ENCODE peak calls at places on chromosomes 7 and 10, in five cellular contexts. D, T, N, R and C are unnamed samples.

GRCh38 chr7:18834574-18835361 is 282.7 kb downstream of the TWIST1 start:
- DNase-seq in D (no peak), R (no peak), T (no peak), N (no peak), C (no peak)

GRCh38 chr7:95996886-95997285 is 224.5 kb downstream of the DYNC1I1 start:
- DNase-seq in N (no peak), T (no peak), R (no peak), D (no peak), C (no peak)

GRCh38 chr10:37314862-37315261 is 189.5 kb downstream of the ANKRD30A start:
- DNase-seq in N (no peak), R (no peak), D (no peak), T (peak; percentile 86), C (no peak)

GRCh38 chr7:155227788-155228458 is 69.8 kb upstream of the INSIG1 start:
- DNase-seq in D (peak; percentile 62), T (no peak), R (no peak), N (no peak), C (no peak)

GRCh38 chr7:30176463-30177090 is 41.8 kb downstream of the MTURN start:
- DNase-seq in R (no peak), N (no peak), T (no peak), D (no peak), C (no peak)

GRCh38 chr10:91247360-91248111 is 27.1 kb downstream of the PCGF5 start:
- DNase-seq in N (no peak), T (no peak), R (peak; percentile 57), D (peak; percentile 28), C (peak; percentile 5)

GRCh38 chr7:142476077-142476476 is 218.2 kb upstream of the PRSS58 start:
- DNase-seq in R (peak; percentile 35), N (no peak), T (no peak), D (no peak), C (no peak)

GRCh38 chr7:130940907-130941306 is 206.9 kb upstream of the KLF14 start:
- DNase-seq in D (no peak), R (no peak), N (no peak), T (peak; percentile 24), C (no peak)

GRCh38 chr10:5071411-5072198 is 22.6 kb upstream of the AKR1C3 start:
- DNase-seq in T (peak; percentile 11), R (peak; percentile 86), D (peak; percentile 33), N (no peak), C (peak; percentile 85)

GRCh38 chr7:98418271-98418635 is 17.4 kb upstream of the BAIAP2L1 start:
- DNase-seq in T (peak; percentile 31), R (peak; percentile 72), N (no peak), D (no peak), C (no peak)

GRCh38 chr7:129009437-129009836 is 45.5 kb downstream of the TNPO3 start:
- DNase-seq in T (no peak), N (no peak), R (no peak), D (no peak), C (no peak)

GRCh38 chr10:118980135-118980865 is 49.2 kb upstream of the NANOS1 start:
- DNase-seq in D (no peak), T (no peak), N (no peak), R (no peak), C (no peak)

GRCh38 chr7:40243076-40243475 is 108.3 kb downstream of the SUGCT start:
- DNase-seq in T (peak; percentile 59), D (no peak), R (no peak), N (no peak), C (no peak)

GRCh38 chr7:5533821-5534367 is 110.3 kb upstream of the TNRC18 start:
- DNase-seq in N (no peak), D (peak; percentile 33), R (no peak), T (no peak), C (peak; percentile 69)
- H3K4me3 ChIP-seq in N (no peak overlapping the region), D (no peak overlapping the region), R (no peak overlapping the region), T (no peak overlapping the region), C (no peak overlapping the region)

GRCh38 chr10:78434886-78435285 is 401.2 kb downstream of the RPS24 start:
- DNase-seq in T (no peak), R (no peak), N (no peak), D (no peak), C (no peak)

GRCh38 chr10:78435484-78436222 is 402.0 kb downstream of the RPS24 start:
- DNase-seq in D (no peak), T (no peak), N (no peak), R (no peak), C (no peak)

GRCh38 chr10:78436706-78437406 is 403.2 kb downstream of the RPS24 start:
- DNase-seq in D (no peak), R (no peak), N (no peak), T (no peak), C (no peak)

GRCh38 chr10:78437407-78437768 is 403.7 kb downstream of the RPS24 start:
- DNase-seq in D (no peak), T (no peak), N (peak; percentile 25), R (no peak), C (no peak)

GRCh38 chr10:78436223-78436575 is 402.5 kb downstream of the RPS24 start:
- DNase-seq in R (no peak), N (no peak), T (no peak), D (no peak), C (no peak)
- TF ChIP-seq EZH2phosphoT487 in R (no peak), N (no peak), T (no peak), D (no peak), C (no peak)

DNA sequence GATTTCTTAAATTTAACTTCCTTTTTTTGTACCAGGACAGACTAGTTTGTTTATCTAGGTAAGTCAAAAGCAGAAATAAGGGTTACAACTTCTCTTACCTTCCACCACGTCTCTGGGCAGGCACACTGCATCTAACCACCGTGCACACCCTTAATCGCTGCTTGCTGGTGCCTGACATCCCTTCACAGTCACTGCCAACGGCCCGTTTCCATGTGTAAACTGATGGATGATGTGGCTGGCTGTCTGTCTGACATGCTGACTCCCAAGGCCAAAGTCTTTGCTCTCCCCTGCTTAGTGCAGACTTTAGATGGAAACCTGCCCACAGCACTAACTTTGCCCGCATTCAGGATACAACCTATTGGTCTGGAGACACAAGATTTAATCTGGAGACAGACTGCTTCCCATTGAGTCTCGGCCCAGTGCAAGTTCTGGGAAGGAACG is 1.1 kb downstream of the TMEM273 start:
- DNase-seq in D (no peak), R (no peak), T (no peak), N (no peak), C (no peak)
- H3K4me3 ChIP-seq in D (no peak overlapping the region), R (no peak overlapping the region), T (no peak overlapping the region), N (no peak overlapping the region), C (no peak overlapping the region)

GRCh38 chr10:14072541-14072940 is 258.2 kb downstream of the FRMD4A start:
- DNase-seq in R (no peak), D (no peak), N (no peak), T (peak; percentile 11), C (no peak)

GRCh38 chr10:14068851-14069250 is 261.9 kb downstream of the FRMD4A start:
- DNase-seq in D (no peak), T (no peak), N (no peak), R (no peak), C (no peak)

GRCh38 chr10:14071956-14072355 is 258.8 kb downstream of the FRMD4A start:
- DNase-seq in N (no peak), R (no peak), D (no peak), T (no peak), C (no peak)

GRCh38 chr10:14074062-14074884 is 256.5 kb downstream of the FRMD4A start:
- DNase-seq in T (peak; percentile 95), D (peak; percentile 41), N (no peak), R (peak; percentile 100), C (peak; percentile 88)
- TF ChIP-seq EZH2phosphoT487 in T (no peak), D (no peak), N (no peak), R (no peak), C (no peak)

GRCh38 chr7:92833024-92833765 is 3.2 kb downstream of the CDK6 start:
- DNase-seq in R (peak; percentile 88), N (peak; percentile 93), T (peak; percentile 82), D (peak; percentile 94), C (peak; percentile 93)

GRCh38 chr7:92832623-92833023 is 3.8 kb downstream of the CDK6 start:
- DNase-seq in R (no peak), N (no peak), T (peak; percentile 11), D (no peak), C (no peak)

GRCh38 chr7:92831716-92832622 is 4.4 kb downstream of the CDK6 start:
- DNase-seq in T (peak; percentile 64), D (peak; percentile 65), R (peak; percentile 94), N (peak; percentile 41), C (peak; percentile 43)

GRCh38 chr7:92830047-92830446 is 6.3 kb downstream of the CDK6 start:
- DNase-seq in R (no peak), N (no peak), T (no peak), D (no peak), C (no peak)

DNA sequence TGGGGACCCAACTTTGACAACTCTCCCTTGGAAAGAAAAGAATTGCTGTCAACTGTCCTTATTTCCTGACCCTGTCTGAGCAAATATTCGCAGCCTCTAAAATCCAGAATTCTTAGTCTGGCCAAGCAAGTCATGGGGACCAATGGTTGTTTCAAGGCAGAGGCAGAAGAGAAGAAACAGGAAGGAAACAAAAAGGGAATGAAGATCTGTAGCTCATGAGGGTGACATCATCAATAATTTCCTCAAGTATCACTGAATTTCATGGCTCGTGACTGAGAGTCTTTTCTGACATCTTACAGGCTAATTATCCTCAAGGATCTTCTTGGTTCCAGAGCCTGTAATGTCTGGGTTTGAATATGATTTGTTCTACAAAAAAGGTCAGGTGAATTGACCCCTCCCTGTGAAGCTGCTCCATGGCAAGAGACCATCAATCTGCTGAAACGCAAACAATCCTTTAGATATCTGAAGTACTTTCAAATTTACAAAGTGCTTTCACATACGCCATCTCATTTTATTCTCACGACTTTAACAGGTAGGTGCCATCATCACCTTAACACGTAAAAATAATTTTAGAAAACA is 5.8 kb downstream of the CDK6 start:
- DNase-seq in T (no peak), R (peak; percentile 16), D (no peak), N (no peak), C (no peak)
- H3K4me3 ChIP-seq in T (no peak overlapping the region), R (peak overlapping the region; percentile 88), D (no peak overlapping the region), N (peak overlapping the region; percentile 90), C (no peak overlapping the region)

GRCh38 chr7:837001-837400 is 4.7 kb downstream of the SUN1 start:
- DNase-seq in T (no peak), R (no peak), N (no peak), D (no peak), C (no peak)

GRCh38 chr7:835021-835420 is 2.7 kb downstream of the SUN1 start:
- DNase-seq in T (no peak), N (no peak), D (no peak), R (no peak), C (no peak)

GRCh38 chr7:834277-834676 is 2.0 kb downstream of the SUN1 start:
- DNase-seq in N (no peak), D (no peak), R (no peak), T (no peak), C (no peak)

GRCh38 chr7:835491-836401 is 3.5 kb downstream of the SUN1 start:
- DNase-seq in N (no peak), D (no peak), T (peak; percentile 73), R (peak; percentile 34), C (no peak)

GRCh38 chr7:836429-836828 is 4.2 kb downstream of the SUN1 start:
- DNase-seq in N (no peak), R (peak; percentile 75), T (no peak), D (peak; percentile 37), C (peak; percentile 67)
- TF ChIP-seq EZH2phosphoT487 in N (no peak), R (no peak), T (no peak), D (no peak), C (no peak)

GRCh38 chr10:125161570-125162139 is 1.3 kb upstream of the CTBP2 start:
- DNase-seq in D (no peak), T (no peak), R (no peak), N (no peak), C (peak; percentile 53)
- H3K4me3 ChIP-seq in D (peak overlapping the region; percentile 88), T (peak overlapping the region; percentile 83), R (peak overlapping the region; percentile 81), N (no peak overlapping the region), C (peak overlapping the region; percentile 74)